ENCODE peak calls at places on chromosome 10, in seven cellular contexts. P, Z, G, Q, K, S and H are unnamed samples.

GRCh38 chr10:5317547-5318107 is 47.1 kb upstream of the UCN3 start:
- DNase-seq in P (peak; percentile 10), Z (no peak), G (peak; percentile 91), Q (peak; percentile 57), K (peak; percentile 81), S (peak; percentile 17), H (no peak)

GRCh38 chr10:102150970-102151773 is 1.0 kb upstream of the NOLC1 start:
- DNase-seq in P (no peak), Z (no peak), G (no peak), Q (no peak), K (peak; percentile 50), S (peak; percentile 46), H (no peak)

GRCh38 chr10:77526861-77527617 is 110.6 kb downstream of the KCNMA1 start:
- DNase-seq in P (no peak), Z (no peak), G (no peak), Q (no peak), K (no peak), S (no peak), H (peak; percentile 66)

GRCh38 chr10:103847909-103848468 is 7.4 kb downstream of the SH3PXD2A start:
- DNase-seq in P (no peak), Z (no peak), G (no peak), Q (no peak), K (no peak), S (no peak), H (peak; percentile 45)

GRCh38 chr10:103089493-103089892 is 103.6 kb downstream of the NT5C2 start:
- DNase-seq in P (no peak), Z (no peak), G (no peak), Q (no peak), K (no peak), S (no peak), H (no peak)

GRCh38 chr10:110510086-110510485 is 12.4 kb downstream of the DUSP5 start:
- DNase-seq in P (no peak), Z (no peak), G (no peak), Q (no peak), K (no peak), S (no peak), H (no peak)

GRCh38 chr10:47044741-47045140 is 133.5 kb downstream of the PTPN20 start:
- DNase-seq in P (no peak), Z (no peak), G (no peak), Q (no peak), K (no peak), S (no peak), H (no peak)

GRCh38 chr10:63114031-63114814 is 18.9 kb upstream of the NRBF2 start:
- DNase-seq in P (no peak), Z (no peak), G (no peak), Q (no peak), K (peak; percentile 76), S (no peak), H (no peak)

GRCh38 chr10:103653581-103654020 is 160.1 kb downstream of the NEURL1 start:
- DNase-seq in P (no peak), Z (no peak), G (no peak), Q (no peak), K (no peak), S (no peak), H (peak; percentile 95)

GRCh38 chr10:131812012-131812403 is 88.8 kb upstream of the PPP2R2D start:
- DNase-seq in P (no peak), Z (no peak), G (no peak), Q (no peak), K (no peak), S (no peak), H (no peak)

GRCh38 chr10:36496728-36497127 is 628.7 kb upstream of the ANKRD30A start:
- DNase-seq in P (no peak), Z (no peak), G (no peak), Q (no peak), K (no peak), S (no peak), H (no peak)

GRCh38 chr10:79111846-79112614 is 43.3 kb downstream of the ZMIZ1 start:
- DNase-seq in P (no peak), Z (no peak), G (no peak), Q (no peak), K (no peak), S (no peak), H (no peak)

GRCh38 chr10:128211953-128212727 is 85.9 kb upstream of the MKI67 start:
- DNase-seq in P (peak; percentile 64), Z (no peak), G (no peak), Q (peak; percentile 86), K (peak; percentile 93), S (peak; percentile 62), H (peak; percentile 61)

GRCh38 chr10:101995451-101996063 is 60.4 kb downstream of the ARMH3 start:
- DNase-seq in P (no peak), Z (no peak), G (no peak), Q (no peak), K (peak; percentile 22), S (no peak), H (peak; percentile 49)

GRCh38 chr10:109933984-109934565 is 10.8 kb upstream of the XPNPEP1 start:
- DNase-seq in P (no peak), Z (no peak), G (no peak), Q (peak; percentile 38), K (no peak), S (no peak), H (no peak)

GRCh38 chr10:68301301-68301700 is 30.6 kb upstream of the HNRNPH3 start:
- DNase-seq in P (no peak), Z (no peak), G (no peak), Q (no peak), K (no peak), S (no peak), H (no peak)

GRCh38 chr10:113062977-113063967 is 113.2 kb downstream of the TCF7L2 start:
- DNase-seq in P (no peak), Z (no peak), G (no peak), Q (no peak), K (no peak), S (peak; percentile 42), H (no peak)